ENCODE peak calls at places on chromosome 21, in six cellular contexts. W is Peyer's patch, Z is renal cortical epithelial cell, B is type B pancreatic cell, X is brain microvascular endothelial cell, Y is NCI-H345. E is an unnamed sample.

GRCh38 chr21:35426484-35426883 is 377.4 kb upstream of the RUNX1 start:
- DNase-seq in W (no peak), B (no peak), Y (no peak), X (no peak), Z (no peak), E (no peak)

GRCh38 chr21:37792046-37792445 is 124.2 kb downstream of the KCNJ6 start:
- DNase-seq in Z (no peak), Y (no peak), B (no peak), X (peak), W (no peak), E (no peak)

GRCh38 chr21:29208666-29209059 is 78.2 kb downstream of the MAP3K7CL start:
- DNase-seq in X (peak), Z (no peak), Y (no peak), B (no peak), W (no peak), E (no peak)

GRCh38 chr21:37527103-37527502 is 160.5 kb downstream of the DYRK1A start:
- DNase-seq in Z (no peak), X (no peak), Y (no peak), W (no peak), B (no peak), E (no peak)

GRCh38 chr21:32844653-32845443 is 73.3 kb upstream of the PAXBP1 start:
- DNase-seq in X (peak), W (no peak), Y (no peak), Z (peak), B (no peak), E (peak)

GRCh38 chr21:25639167-25639921 is at the start of gene JAM2:
- DNase-seq in X (no peak), Z (no peak), B (peak), Y (peak), W (peak), E (no peak)

GRCh38 chr21:42616366-42617340 is 36.8 kb upstream of the PDE9A start:
- DNase-seq in X (no peak), B (no peak), Z (no peak), Y (no peak), W (no peak), E (no peak)

GRCh38 chr21:35075546-35075945 is 26.4 kb upstream of the RUNX1 start:
- DNase-seq in Y (no peak), Z (peak), X (peak), B (no peak), W (no peak), E (no peak)

GRCh38 chr21:24781146-24781545 is 826.1 kb downstream of the MRPL39 start:
- DNase-seq in X (no peak), B (no peak), W (no peak), Y (no peak), Z (no peak), E (no peak)

GRCh38 chr21:45856422-45856821 is 125.1 kb upstream of the COL6A1 start:
- DNase-seq in B (peak), W (no peak), X (no peak), Y (no peak), Z (no peak), E (no peak)

E was measured in NCI-H510A treated with DMSO at 0.1 percent for 48 hours.